ENCODE peak calls at places on chromosomes 1 and 21, in nine cellular contexts. M is endothelial cell of umbilical vein, K is upper lobe of left lung, E is GM23338, V is stomach, L is transverse colon, G is suprapubic skin, D is SK-N-SH, O is HCT116. A is an unnamed sample. For H3K27me3, the result is how much of the 10 kb centered on the place peaks cover.

GRCh38 chr1:210464519-210465039 is 135.9 kb downstream of the HHAT start:
- DNase-seq in M (no peak), K (peak), E (no peak), V (peak), L (no peak), G (no peak), D (peak), O (no peak), A (no peak)

GRCh38 chr1:32681999-32682398 is 20.6 kb downstream of the SYNC start:
- DNase-seq in M (no peak), K (no peak), E (no peak), V (no peak), L (no peak), G (no peak), D (no peak), O (no peak), A (no peak)

GRCh38 chr21:36709030-36709867 is 10.3 kb downstream of the SIM2 start:
- DNase-seq in M (no peak), K (peak), E (peak), V (peak), L (no peak), G (peak), D (no peak), O (no peak), A (no peak)

GRCh38 chr1:220485131-220485530 is 42.8 kb upstream of the MARK1 start:
- DNase-seq in M (no peak), K (no peak), E (peak), V (no peak), L (no peak), G (no peak), D (no peak), O (no peak), A (no peak)

GRCh38 chr1:155005076-155005971 is 2.7 kb downstream of the ZBTB7B start:
- DNase-seq in M (no peak), K (peak), E (no peak), V (peak), L (peak), G (no peak), D (no peak), O (no peak), A (no peak)

GRCh38 chr1:41353744-41354143 is 7.5 kb upstream of the FOXO6 start:
- DNase-seq in M (no peak), K (no peak), E (no peak), V (no peak), L (no peak), G (peak), D (no peak), O (no peak), A (peak)

GRCh38 chr1:48757363-48757762 is 19.3 kb downstream of the BEND5 start:
- DNase-seq in M (no peak), K (no peak), E (no peak), V (no peak), L (no peak), G (no peak), D (no peak), O (no peak), A (no peak)

GRCh38 chr21:39620856-39621255 is 8.1 kb downstream of the B3GALT5 start:
- DNase-seq in M (no peak), K (no peak), E (no peak), V (no peak), L (no peak), G (no peak), D (no peak), O (no peak), A (no peak)

GRCh38 chr1:67832737-67833594 is at the start of gene GNG12:
- DNase-seq in M (peak), K (peak), E (peak), V (peak), L (peak), G (peak), D (peak), O (peak), A (no peak)

GRCh38 chr1:107782192-107782845 is 182.7 kb downstream of the VAV3 start:
- DNase-seq in M (peak), K (no peak), E (peak), V (no peak), L (no peak), G (no peak), D (peak), O (peak), A (no peak)

GRCh38 chr1:19892628-19893168 is 10.5 kb downstream of the OTUD3 start:
- DNase-seq in M (peak), K (no peak), E (no peak), V (no peak), L (no peak), G (no peak), D (no peak), O (no peak), A (no peak)

GRCh38 chr1:198492872-198493271 is 47.6 kb downstream of the ATP6V1G3 start:
- DNase-seq in M (no peak), K (no peak), E (no peak), V (no peak), L (no peak), G (no peak), D (no peak), O (no peak), A (no peak)

GRCh38 chr1:192890134-192890533 is 81.3 kb downstream of the RGS2 start:
- DNase-seq in M (no peak), K (no peak), E (no peak), V (no peak), L (no peak), G (no peak), D (no peak), O (no peak), A (no peak)
- TF ChIP-seq POLR2AphosphoS5 in M (no peak), K (no peak), E (no peak), V (no peak), L (no peak), G (no peak), D (no peak), O (no peak), A (no peak)

DNA sequence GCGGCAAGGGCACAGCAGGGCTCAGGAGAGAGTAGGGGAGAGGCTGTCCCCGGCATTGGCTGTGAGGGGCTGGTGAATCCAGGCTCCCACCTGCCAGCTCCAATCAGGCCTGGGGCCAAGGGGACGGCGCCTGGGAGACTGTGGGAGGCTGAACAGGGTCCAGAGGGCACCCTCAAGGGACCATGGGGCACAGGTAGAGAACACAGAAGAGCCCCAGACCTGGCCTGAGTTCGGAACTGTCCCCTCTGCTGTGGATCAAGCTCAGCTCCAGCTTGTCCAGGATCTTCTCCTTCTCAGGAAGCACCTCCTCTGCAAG is 67.0 kb downstream of the KCNAB2 start:
- DNase-seq in M (no peak), K (no peak), E (no peak), V (no peak), L (no peak), G (no peak), D (no peak), O (no peak), A (no peak)
- H3K27me3 ChIP-seq in M (under half), K (under half), E (under half), V (under half), L (under half), G (under half), D (under half), O (under half), A (under half)

DNA sequence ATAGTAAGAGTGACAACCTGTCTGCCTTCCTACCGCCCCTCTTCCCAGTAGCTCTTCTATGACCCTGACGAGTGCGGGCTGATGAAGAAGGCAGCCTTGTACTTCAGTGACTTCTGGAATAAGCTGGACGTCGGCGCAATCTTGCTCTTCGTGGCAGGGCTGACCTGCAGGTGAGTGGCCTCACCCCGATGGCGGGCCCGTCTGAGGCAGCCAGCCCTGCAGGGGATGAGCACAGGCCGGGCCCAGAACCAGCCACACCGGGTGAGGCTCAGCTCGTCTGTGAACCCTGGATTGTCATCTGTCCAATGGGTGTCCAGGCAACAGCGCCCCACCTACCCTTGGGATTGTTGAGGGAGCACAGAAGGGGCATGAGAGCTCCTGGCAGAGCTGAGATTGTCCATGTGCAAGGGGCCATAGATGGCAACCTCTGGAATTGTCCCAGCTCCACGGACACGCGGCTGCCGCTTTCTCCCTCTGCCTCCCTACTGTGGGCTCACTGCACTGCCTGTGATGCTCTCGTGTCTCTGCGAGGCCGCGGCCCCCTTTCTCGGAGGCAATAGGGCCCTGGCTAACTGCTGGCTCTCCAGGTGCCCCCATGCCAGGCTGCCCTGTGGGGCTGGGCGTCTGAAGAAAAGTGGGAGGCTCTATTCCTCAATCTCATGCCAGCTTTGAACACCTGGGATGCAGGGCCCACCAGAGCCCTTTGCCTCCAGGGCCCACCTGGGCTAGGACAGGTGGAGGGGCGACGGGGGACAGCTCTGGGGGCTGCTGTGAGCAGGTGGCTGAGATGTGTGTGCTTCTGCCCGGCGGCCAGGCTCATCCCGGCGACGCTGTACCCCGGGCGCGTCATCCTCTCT is 50.0 kb upstream of the LRRC3 start:
- DNase-seq in M (no peak), K (no peak), E (no peak), V (no peak), L (no peak), G (no peak), D (peak), O (no peak), A (no peak)
- H3K4me3 ChIP-seq in M (no peak), K (no peak), E (no peak), V (no peak), L (no peak), G (no peak), D (no peak), O (no peak), A (no peak)

DNA sequence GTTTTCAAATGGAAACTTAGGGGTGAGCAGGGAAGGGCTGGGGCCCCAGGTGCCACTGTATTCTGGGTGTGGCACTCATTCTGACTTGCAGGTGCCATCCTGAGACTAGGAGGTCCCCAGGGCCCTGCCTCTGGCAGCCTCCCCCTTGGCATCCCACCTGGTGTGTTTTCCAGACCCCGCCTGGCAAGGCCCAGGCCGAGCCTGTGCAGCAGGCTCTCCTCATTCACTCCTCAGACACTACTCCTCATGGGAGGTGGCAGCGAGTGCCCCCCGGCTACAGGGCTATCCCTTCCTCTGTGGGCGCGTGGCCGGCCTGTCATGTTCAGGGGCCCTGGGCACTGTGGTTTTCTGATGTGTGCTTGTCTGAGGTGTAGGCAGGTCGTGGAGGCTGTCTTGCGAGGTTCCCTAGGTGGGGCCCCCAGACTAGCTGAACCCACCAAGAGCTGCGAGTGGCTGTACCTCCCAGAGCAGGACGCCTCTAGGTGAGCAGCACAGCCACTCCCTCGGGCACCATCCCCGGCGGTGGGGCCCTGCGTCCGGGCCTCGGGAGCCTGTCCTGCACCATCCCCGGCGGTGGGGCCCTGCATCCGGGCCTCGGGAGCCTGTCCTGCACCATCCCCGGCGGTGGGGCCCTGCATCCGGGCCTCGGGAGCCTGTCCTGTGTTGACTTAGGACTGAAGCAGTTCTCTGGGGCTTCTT is 13.2 kb downstream of the SLX9 start:
- DNase-seq in M (no peak), K (no peak), E (no peak), V (no peak), L (no peak), G (no peak), D (no peak), O (no peak), A (no peak)
- TF ChIP-seq POLR2AphosphoS5 in M (no peak), K (no peak), E (no peak), V (no peak), L (no peak), G (no peak), D (no peak), O (no peak), A (no peak)

DNA sequence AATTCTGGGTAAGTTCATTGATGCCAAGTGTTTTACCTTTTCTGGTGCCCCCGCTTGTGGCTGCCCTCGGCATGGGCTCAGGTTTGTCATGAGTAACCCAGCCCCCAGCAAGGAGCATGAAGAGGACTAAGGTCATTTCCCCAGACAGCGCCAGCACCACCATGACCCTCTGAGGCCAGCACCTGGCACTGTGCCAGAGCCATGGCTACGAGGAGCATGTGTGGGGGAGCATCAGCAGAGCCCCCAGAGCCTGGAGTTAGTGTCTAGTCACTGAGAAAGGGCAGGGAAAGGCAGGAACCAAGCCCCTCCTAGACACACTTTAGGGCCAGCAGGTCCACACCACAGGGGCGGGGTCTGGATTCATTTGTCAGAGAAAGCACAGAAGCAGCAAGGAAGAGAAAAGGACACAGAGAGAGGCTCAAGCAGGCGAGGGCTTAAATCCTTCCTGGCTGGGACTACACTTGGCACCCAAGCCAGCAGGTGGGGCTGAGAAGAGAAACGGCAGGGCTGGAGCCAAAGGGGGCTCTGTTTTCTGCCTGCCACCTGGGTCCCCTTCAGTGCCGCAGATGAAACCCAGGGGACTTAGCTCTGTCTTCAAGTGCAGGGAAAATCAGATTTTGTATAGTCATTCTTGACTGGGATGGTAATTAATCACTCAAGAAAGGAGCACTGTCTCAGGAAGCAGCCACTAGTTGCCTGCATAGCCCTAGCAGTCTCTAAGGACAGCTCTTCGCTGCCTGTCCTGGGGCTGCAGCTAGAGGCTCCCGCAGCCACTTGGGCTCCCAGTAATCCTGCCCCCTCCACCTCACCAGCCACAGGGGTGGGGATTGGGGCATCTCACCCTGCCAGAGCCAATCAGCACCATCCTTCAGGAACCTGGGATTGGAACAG is 79.6 kb upstream of the ZC3H12A start:
- DNase-seq in M (no peak), K (no peak), E (peak), V (no peak), L (no peak), G (no peak), D (peak), O (peak), A (no peak)
- H3K27me3 ChIP-seq in M (under half), K (under half), E (under half), V (under half), L (half or more), G (half or more), D (under half), O (under half), A (under half)

DNA sequence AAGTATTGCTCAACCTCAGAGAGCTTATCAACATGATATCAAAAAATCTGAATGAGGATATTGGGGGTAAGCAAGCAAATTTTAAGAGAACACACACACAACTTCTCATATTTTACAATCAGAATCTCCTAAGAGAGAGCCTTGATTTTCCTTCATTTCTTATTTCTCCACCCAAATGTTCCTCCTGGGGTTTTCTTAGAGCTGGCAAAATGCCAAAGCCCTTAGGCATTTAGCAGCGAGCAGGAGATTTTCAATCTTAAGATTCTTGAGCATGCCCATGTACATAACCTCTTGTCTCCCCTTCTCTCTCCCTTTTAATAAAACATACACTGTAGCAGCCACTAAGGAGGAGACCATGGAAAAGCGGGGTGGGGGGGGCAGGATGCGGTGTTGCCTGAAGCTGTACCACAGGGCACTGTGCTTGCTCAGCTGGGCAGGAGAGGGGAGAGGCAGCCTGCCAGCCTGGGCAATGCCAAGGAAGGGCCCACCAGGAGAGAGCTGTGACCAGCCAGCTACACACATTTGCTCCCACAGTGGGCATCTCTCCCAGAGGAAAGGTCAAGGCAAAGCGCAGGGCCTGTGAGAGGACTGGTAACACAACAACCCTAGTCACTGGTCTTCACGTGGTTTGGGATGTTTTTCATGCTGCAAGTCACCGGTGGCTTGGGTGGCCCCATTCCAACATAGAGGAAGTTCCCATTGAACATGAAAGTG is 4.3 kb downstream of the BRINP2 start:
- DNase-seq in M (no peak), K (no peak), E (no peak), V (no peak), L (no peak), G (no peak), D (no peak), O (no peak), A (no peak)
- H3K4me3 ChIP-seq in M (no peak), K (no peak), E (no peak), V (no peak), L (no peak), G (no peak), D (peak), O (no peak), A (no peak)

GRCh38 chr1:26692211-26692792 is 3.5 kb upstream of the ARID1A start:
- DNase-seq in M (peak), K (peak), E (peak), V (peak), L (peak), G (peak), D (peak), O (peak), A (peak)
- TF ChIP-seq POLR2AphosphoS5 in M (peak), K (peak), E (peak), V (peak), L (peak), G (no peak), D (peak), O (peak), A (peak)

A was measured in vagina.